ENCODE peak calls at places on chromosomes 13 and 19, in seven cellular contexts. One of them, this sample, is unnamed.

GRCh38 chr19:29379257-29379986 is 146.4 kb upstream of the VSTM2B start:
- DNase-seq in right atrium auricular region: peak; percentile 46
- DNase-seq in IMR-90: no peak
- DNase-seq in heart left ventricle: no peak
- DNase-seq in tibial nerve: no peak
- DNase-seq in neural progenitor cell: no peak
- DNase-seq in mucosa of descending colon: no peak
- DNase-seq in this sample: no peak

GRCh38 chr13:32837973-32838940 is 178.0 kb upstream of the KL start:
- DNase-seq in right atrium auricular region: no peak
- DNase-seq in tibial nerve: no peak
- DNase-seq in neural progenitor cell: peak; percentile 19
- DNase-seq in IMR-90: no peak
- DNase-seq in mucosa of descending colon: no peak
- DNase-seq in heart left ventricle: no peak
- DNase-seq in this sample: no peak

GRCh38 chr19:52689804-52690394 is 44.9 kb downstream of the ZNF611 start:
- DNase-seq in right atrium auricular region: peak; percentile 60
- DNase-seq in mucosa of descending colon: peak; percentile 65
- DNase-seq in neural progenitor cell: peak; percentile 44
- DNase-seq in IMR-90: no peak
- DNase-seq in tibial nerve: peak; percentile 14
- DNase-seq in heart left ventricle: peak; percentile 29
- DNase-seq in this sample: peak; percentile 50

GRCh38 chr19:40691421-40692211 is 1.2 kb upstream of the NUMBL start:
- DNase-seq in heart left ventricle: no peak
- DNase-seq in right atrium auricular region: no peak
- DNase-seq in IMR-90: no peak
- DNase-seq in neural progenitor cell: peak; percentile 28
- DNase-seq in mucosa of descending colon: no peak
- DNase-seq in tibial nerve: no peak
- DNase-seq in this sample: peak; percentile 62

GRCh38 chr19:11539495-11540365 is 1.1 kb downstream of the CNN1 start:
- DNase-seq in right atrium auricular region: no peak
- DNase-seq in mucosa of descending colon: no peak
- DNase-seq in heart left ventricle: peak; percentile 63
- DNase-seq in tibial nerve: no peak
- DNase-seq in IMR-90: peak; percentile 22
- DNase-seq in neural progenitor cell: peak; percentile 61
- DNase-seq in this sample: no peak

GRCh38 chr19:33444238-33444992 is 70.9 kb downstream of the CEBPG start:
- DNase-seq in tibial nerve: no peak
- DNase-seq in IMR-90: no peak
- DNase-seq in mucosa of descending colon: no peak
- DNase-seq in heart left ventricle: no peak
- DNase-seq in right atrium auricular region: no peak
- DNase-seq in neural progenitor cell: no peak
- DNase-seq in this sample: no peak

GRCh38 chr19:7783991-7784421 is 21.0 kb downstream of the CLEC4M start:
- DNase-seq in tibial nerve: no peak
- DNase-seq in mucosa of descending colon: no peak
- DNase-seq in heart left ventricle: no peak
- DNase-seq in right atrium auricular region: no peak
- DNase-seq in neural progenitor cell: no peak
- DNase-seq in IMR-90: peak; percentile 72
- DNase-seq in this sample: no peak

GRCh38 chr13:80100636-80101035 is 240.3 kb downstream of the SPRY2 start:
- DNase-seq in right atrium auricular region: no peak
- DNase-seq in neural progenitor cell: no peak
- DNase-seq in mucosa of descending colon: no peak
- DNase-seq in heart left ventricle: no peak
- DNase-seq in tibial nerve: no peak
- DNase-seq in IMR-90: peak; percentile 53
- DNase-seq in this sample: no peak

GRCh38 chr13:67481445-67481844 is 251.3 kb upstream of the PCDH9 start:
- DNase-seq in right atrium auricular region: no peak
- DNase-seq in heart left ventricle: no peak
- DNase-seq in mucosa of descending colon: no peak
- DNase-seq in neural progenitor cell: no peak
- DNase-seq in IMR-90: no peak
- DNase-seq in tibial nerve: no peak
- DNase-seq in this sample: no peak
- H3K4me3 ChIP-seq in right atrium auricular region: no peak overlapping the region
- H3K4me3 ChIP-seq in heart left ventricle: no peak overlapping the region
- H3K4me3 ChIP-seq in mucosa of descending colon: no peak overlapping the region
- H3K4me3 ChIP-seq in neural progenitor cell: no peak overlapping the region
- H3K4me3 ChIP-seq in IMR-90: no peak overlapping the region
- H3K4me3 ChIP-seq in tibial nerve: no peak overlapping the region
- H3K4me3 ChIP-seq in this sample: no peak overlapping the region

GRCh38 chr19:12948597-12949362 is 3.1 kb downstream of the RAD23A start:
- DNase-seq in IMR-90: no peak
- DNase-seq in right atrium auricular region: no peak
- DNase-seq in mucosa of descending colon: no peak
- DNase-seq in tibial nerve: no peak
- DNase-seq in neural progenitor cell: no peak
- DNase-seq in heart left ventricle: no peak
- DNase-seq in this sample: no peak
- H3K36me3 ChIP-seq in IMR-90: peaks cover 58% of the 10 kb centered on the region
- H3K36me3 ChIP-seq in right atrium auricular region: peaks cover 76% of the 10 kb centered on the region
- H3K36me3 ChIP-seq in mucosa of descending colon: peaks cover 8% of the 10 kb centered on the region
- H3K36me3 ChIP-seq in tibial nerve: peaks cover 76% of the 10 kb centered on the region
- H3K36me3 ChIP-seq in neural progenitor cell: no peaks in the 10 kb centered on the region
- H3K36me3 ChIP-seq in heart left ventricle: peaks cover 78% of the 10 kb centered on the region
- H3K36me3 ChIP-seq in this sample: peaks cover 16% of the 10 kb centered on the region

DNA sequence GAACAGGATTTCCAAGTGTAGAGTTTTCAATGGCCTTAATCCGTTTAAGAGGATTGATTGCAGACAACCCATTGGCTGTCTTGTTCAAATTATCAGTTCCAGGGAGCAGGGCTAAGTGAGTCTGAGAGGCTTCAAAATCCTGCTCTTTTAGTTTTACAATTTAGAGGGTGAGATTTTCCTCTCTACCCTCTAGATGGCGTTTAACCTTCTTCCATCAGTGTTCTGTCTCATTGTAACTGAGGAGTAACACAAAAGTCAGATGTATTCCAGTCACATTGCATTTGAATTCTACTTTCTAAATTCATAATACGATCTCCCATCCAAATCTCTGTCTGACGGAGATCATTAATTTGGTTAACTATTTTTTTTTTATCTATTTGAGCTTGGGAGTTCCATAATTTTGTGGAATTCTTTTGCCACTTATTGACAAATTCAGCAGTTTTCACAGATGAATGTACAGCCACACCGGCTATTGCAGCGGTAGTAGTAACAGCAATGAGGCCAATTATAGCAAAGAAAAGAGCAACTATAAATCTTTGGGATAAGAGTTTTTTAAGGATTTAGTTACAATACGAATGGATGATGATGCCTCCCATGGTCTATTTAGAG is 7.8 kb upstream of the C19orf84 start:
- DNase-seq in neural progenitor cell: peak; percentile 48
- DNase-seq in IMR-90: peak; percentile 18
- DNase-seq in right atrium auricular region: no peak
- DNase-seq in tibial nerve: no peak
- DNase-seq in mucosa of descending colon: no peak
- DNase-seq in heart left ventricle: no peak
- DNase-seq in this sample: no peak
- TF ChIP-seq CTCF in neural progenitor cell: peak; percentile 68
- TF ChIP-seq CTCF in IMR-90: peak; percentile 53
- TF ChIP-seq CTCF in right atrium auricular region: peak; percentile 29
- TF ChIP-seq CTCF in tibial nerve: no peak
- TF ChIP-seq CTCF in mucosa of descending colon: no peak
- TF ChIP-seq CTCF in heart left ventricle: peak; percentile 20
- TF ChIP-seq CTCF in this sample: peak; percentile 33

GRCh38 chr19:9935409-9936062 is 779 bp downstream of the OLFM2 start:
- DNase-seq in tibial nerve: no peak
- DNase-seq in neural progenitor cell: peak; percentile 25
- DNase-seq in mucosa of descending colon: no peak
- DNase-seq in heart left ventricle: no peak
- DNase-seq in IMR-90: no peak
- DNase-seq in right atrium auricular region: no peak
- DNase-seq in this sample: no peak

GRCh38 chr19:9936151-9937000 is at the start of gene OLFM2:
- DNase-seq in right atrium auricular region: no peak
- DNase-seq in IMR-90: no peak
- DNase-seq in tibial nerve: no peak
- DNase-seq in mucosa of descending colon: no peak
- DNase-seq in neural progenitor cell: peak; percentile 90
- DNase-seq in heart left ventricle: peak; percentile 13
- DNase-seq in this sample: peak; percentile 40

GRCh38 chr19:9932835-9933234 is 3.5 kb downstream of the OLFM2 start:
- DNase-seq in right atrium auricular region: no peak
- DNase-seq in tibial nerve: no peak
- DNase-seq in mucosa of descending colon: no peak
- DNase-seq in neural progenitor cell: no peak
- DNase-seq in heart left ventricle: no peak
- DNase-seq in IMR-90: no peak
- DNase-seq in this sample: no peak

GRCh38 chr19:9937001-9937411 is 691 bp upstream of the OLFM2 start:
- DNase-seq in right atrium auricular region: no peak
- DNase-seq in tibial nerve: no peak
- DNase-seq in neural progenitor cell: peak; percentile 53
- DNase-seq in mucosa of descending colon: no peak
- DNase-seq in heart left ventricle: no peak
- DNase-seq in IMR-90: no peak
- DNase-seq in this sample: no peak

DNA sequence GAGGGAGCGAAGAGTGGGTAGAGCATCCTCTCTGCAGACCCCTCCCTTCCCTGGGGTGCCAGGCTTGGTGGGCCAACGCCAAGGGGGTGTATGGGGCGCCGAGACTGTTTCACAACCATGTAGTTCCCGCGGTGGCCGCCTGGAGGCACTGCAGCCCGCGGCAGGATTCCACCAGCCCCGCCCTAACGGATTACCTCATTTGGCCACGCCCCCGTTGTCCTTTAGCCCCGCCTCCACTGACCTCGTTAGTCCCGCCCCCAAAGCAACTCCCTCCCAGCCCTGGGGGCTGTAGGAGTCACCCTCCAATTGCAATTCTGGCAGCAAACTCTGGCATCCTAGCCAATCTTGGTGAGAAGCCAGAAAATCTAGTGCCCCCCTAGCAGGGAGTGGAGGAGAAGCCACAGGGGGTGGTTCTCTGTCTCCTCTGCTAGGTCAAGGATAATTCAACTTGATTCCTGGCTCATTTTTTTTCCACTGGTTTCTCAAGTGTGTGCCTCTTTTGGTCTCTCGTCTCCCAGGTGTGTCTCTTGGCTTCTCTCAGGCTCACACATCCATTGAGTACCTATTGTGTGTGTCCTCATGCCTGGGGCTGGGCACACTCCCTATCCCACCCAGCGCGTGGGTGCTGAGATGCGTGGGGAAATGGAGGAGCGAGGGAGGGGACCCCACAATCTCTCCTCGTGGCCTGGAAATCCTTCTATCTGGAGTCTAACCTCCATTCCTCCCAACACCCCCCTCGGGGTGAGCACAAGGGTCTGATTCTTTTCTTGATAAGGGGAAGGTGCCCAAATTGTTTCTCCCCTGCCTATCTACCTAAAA is 2.0 kb downstream of the OLFM2 start:
- DNase-seq in heart left ventricle: peak; percentile 49
- DNase-seq in neural progenitor cell: peak; percentile 91
- DNase-seq in tibial nerve: peak; percentile 49
- DNase-seq in right atrium auricular region: peak; percentile 67
- DNase-seq in mucosa of descending colon: peak; percentile 74
- DNase-seq in IMR-90: peak; percentile 69
- DNase-seq in this sample: peak; percentile 82
- H3K4me3 ChIP-seq in heart left ventricle: no peak overlapping the region
- H3K4me3 ChIP-seq in neural progenitor cell: no peak overlapping the region
- H3K4me3 ChIP-seq in tibial nerve: no peak overlapping the region
- H3K4me3 ChIP-seq in right atrium auricular region: no peak overlapping the region
- H3K4me3 ChIP-seq in mucosa of descending colon: no peak overlapping the region
- H3K4me3 ChIP-seq in IMR-90: no peak overlapping the region
- H3K4me3 ChIP-seq in this sample: no peak overlapping the region

DNA sequence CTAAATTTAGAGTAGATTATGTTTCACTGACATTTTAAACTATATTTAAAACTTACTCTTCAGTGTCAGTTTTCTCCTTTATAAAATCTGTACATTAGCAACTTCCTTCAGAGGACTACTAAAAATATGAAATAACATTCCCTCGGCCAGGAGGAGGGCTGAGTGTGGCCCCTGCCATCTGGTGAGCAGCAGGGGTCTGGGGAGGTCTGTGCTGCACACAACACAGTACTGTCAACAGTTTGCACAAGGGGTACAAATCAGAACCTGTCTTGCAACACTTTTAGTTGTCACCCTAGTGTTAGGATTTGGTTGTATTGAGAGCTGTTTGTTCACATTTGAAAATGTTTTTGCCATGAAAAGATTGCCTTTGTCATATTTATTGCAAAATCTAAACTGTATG is 48.9 kb downstream of the TPP2 start:
- DNase-seq in IMR-90: no peak
- DNase-seq in tibial nerve: no peak
- DNase-seq in right atrium auricular region: no peak
- DNase-seq in mucosa of descending colon: no peak
- DNase-seq in neural progenitor cell: no peak
- DNase-seq in heart left ventricle: no peak
- DNase-seq in this sample: no peak
- H3K36me3 ChIP-seq in IMR-90: peaks cover 28% of the 10 kb centered on the region
- H3K36me3 ChIP-seq in tibial nerve: peaks cover 92% of the 10 kb centered on the region
- H3K36me3 ChIP-seq in right atrium auricular region: peaks cover 55% of the 10 kb centered on the region
- H3K36me3 ChIP-seq in mucosa of descending colon: peaks cover 9% of the 10 kb centered on the region
- H3K36me3 ChIP-seq in neural progenitor cell: peaks cover 25% of the 10 kb centered on the region
- H3K36me3 ChIP-seq in heart left ventricle: peaks cover 97% of the 10 kb centered on the region
- H3K36me3 ChIP-seq in this sample: peaks cover 89% of the 10 kb centered on the region

GRCh38 chr19:1956868-1957492 is 16.0 kb downstream of the CSNK1G2 start:
- DNase-seq in tibial nerve: no peak
- DNase-seq in heart left ventricle: no peak
- DNase-seq in right atrium auricular region: no peak
- DNase-seq in IMR-90: no peak
- DNase-seq in mucosa of descending colon: no peak
- DNase-seq in neural progenitor cell: peak; percentile 40
- DNase-seq in this sample: peak; percentile 66
- TF ChIP-seq CTCF in tibial nerve: no peak
- TF ChIP-seq CTCF in heart left ventricle: no peak
- TF ChIP-seq CTCF in right atrium auricular region: no peak
- TF ChIP-seq CTCF in IMR-90: no peak
- TF ChIP-seq CTCF in mucosa of descending colon: no peak
- TF ChIP-seq CTCF in neural progenitor cell: peak; percentile 34
- TF ChIP-seq CTCF in this sample: no peak

GRCh38 chr13:93409816-93410215 is 183.2 kb downstream of the GPC6 start:
- DNase-seq in right atrium auricular region: no peak
- DNase-seq in IMR-90: no peak
- DNase-seq in heart left ventricle: no peak
- DNase-seq in neural progenitor cell: no peak
- DNase-seq in tibial nerve: no peak
- DNase-seq in mucosa of descending colon: no peak
- DNase-seq in this sample: no peak
- H3K4me3 ChIP-seq in right atrium auricular region: no peak overlapping the region
- H3K4me3 ChIP-seq in IMR-90: no peak overlapping the region
- H3K4me3 ChIP-seq in heart left ventricle: no peak overlapping the region
- H3K4me3 ChIP-seq in neural progenitor cell: no peak overlapping the region
- H3K4me3 ChIP-seq in tibial nerve: no peak overlapping the region
- H3K4me3 ChIP-seq in mucosa of descending colon: no peak overlapping the region
- H3K4me3 ChIP-seq in this sample: no peak overlapping the region